ENCODE peak calls at places on chromosome 3, in nine cellular contexts. R is AG09309; G is tibial nerve; I is CD4-positive, alpha-beta T cell; Z is BJ; A is GM20000; S is stomach; B is endodermal cell; X is spleen. K is an unnamed sample.

GRCh38 chr3:164416491-164417222 is 661.6 kb downstream of the SI start:
- DNase-seq in R (peak; percentile 32), G (no peak), I (no peak), Z (no peak), A (no peak), S (no peak), B (no peak), X (no peak), K (peak; percentile 2)

GRCh38 chr3:45164056-45164455 is 17.9 kb upstream of the CDCP1 start:
- DNase-seq in R (no peak), G (no peak), I (no peak), Z (no peak), A (no peak), S (no peak), B (no peak), X (peak; percentile 28), K (no peak)

GRCh38 chr3:172461530-172462138 is 13.4 kb upstream of the GHSR start:
- DNase-seq in R (no peak), G (no peak), I (no peak), Z (no peak), A (peak; percentile 57), S (no peak), B (no peak), X (no peak), K (no peak)

GRCh38 chr3:128537091-128537703 is 44.2 kb upstream of the GATA2 start:
- DNase-seq in R (no peak), G (no peak), I (no peak), Z (no peak), A (no peak), S (no peak), B (no peak), X (no peak), K (no peak)

GRCh38 chr3:58052373-58053273 is 44.4 kb downstream of the FLNB start:
- DNase-seq in R (peak; percentile 85), G (peak; percentile 67), I (no peak), Z (peak; percentile 80), A (no peak), S (peak; percentile 78), B (no peak), X (no peak), K (no peak)

GRCh38 chr3:107035176-107035575 is 342.1 kb upstream of the CCDC54 start:
- DNase-seq in R (no peak), G (no peak), I (no peak), Z (no peak), A (no peak), S (no peak), B (no peak), X (no peak), K (no peak)

GRCh38 chr3:49841126-49841525 is 15.2 kb downstream of the TRAIP start:
- DNase-seq in R (no peak), G (no peak), I (no peak), Z (no peak), A (no peak), S (no peak), B (peak; percentile 80), X (no peak), K (no peak)

GRCh38 chr3:58560771-58561311 is 16.4 kb downstream of the FAM107A start:
- DNase-seq in R (peak; percentile 98), G (no peak), I (no peak), Z (peak; percentile 97), A (no peak), S (no peak), B (peak; percentile 95), X (no peak), K (peak; percentile 85)

GRCh38 chr3:102224171-102224570 is 210.6 kb upstream of the ZPLD1 start:
- DNase-seq in R (no peak), G (no peak), I (no peak), Z (no peak), A (peak; percentile 18), S (no peak), B (no peak), X (no peak), K (peak; percentile 10)

GRCh38 chr3:7190094-7190493 is 329.2 kb downstream of the GRM7 start:
- DNase-seq in R (no peak), G (no peak), I (no peak), Z (no peak), A (no peak), S (no peak), B (no peak), X (no peak), K (no peak)

DNA sequence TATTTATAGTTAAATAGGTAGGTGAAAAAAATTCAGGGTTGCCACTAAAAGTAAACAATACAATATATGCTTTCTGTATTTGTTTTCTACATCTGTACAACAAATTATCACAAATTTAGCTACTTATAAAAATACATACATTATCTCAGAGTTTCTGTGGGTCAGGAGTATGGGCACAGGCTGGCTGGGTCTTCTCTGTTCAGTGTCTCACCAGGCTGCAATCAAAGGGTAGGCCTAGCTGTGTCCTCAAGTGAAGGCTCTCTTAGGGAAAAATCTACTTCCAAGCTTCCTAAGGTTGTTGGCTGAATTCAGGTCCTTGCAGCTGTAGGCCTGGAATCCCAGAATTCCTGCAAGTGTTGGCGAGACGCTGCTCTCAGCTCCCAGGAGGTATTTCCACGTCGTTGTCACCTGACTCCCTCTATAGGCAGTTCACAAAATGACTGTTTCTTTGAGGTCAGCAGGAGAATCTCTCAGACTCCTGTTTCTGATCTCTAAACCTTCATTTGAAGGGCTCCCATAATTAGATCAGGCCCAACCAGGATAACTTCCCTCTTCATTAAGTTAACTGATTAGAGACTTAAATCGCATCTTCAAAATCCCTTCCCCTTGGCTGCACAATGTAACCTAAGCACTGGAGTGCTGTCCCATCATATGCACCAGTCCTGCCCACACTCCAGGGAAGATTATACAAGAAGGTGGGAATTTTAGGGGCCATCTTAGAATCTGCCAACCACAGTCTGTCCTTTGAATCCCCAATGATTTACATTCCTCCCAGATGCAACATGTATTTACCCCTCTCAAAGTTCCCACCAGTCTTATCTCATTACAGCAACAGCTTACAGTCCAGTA is 296.6 kb downstream of the SUCLG2 start:
- DNase-seq in R (no peak), G (no peak), I (no peak), Z (no peak), A (peak; percentile 32), S (no peak), B (peak; percentile 89), X (no peak), K (no peak)
- TF ChIP-seq CTCF in R (peak; percentile 32), G (no peak), I (no peak), Z (peak; percentile 44), A (peak; percentile 24), S (no peak), B (peak; percentile 77), X (peak; percentile 13), K (peak; percentile 17)

GRCh38 chr3:137222736-137223135 is 265.0 kb downstream of the IL20RB start:
- DNase-seq in R (no peak), G (no peak), I (no peak), Z (no peak), A (no peak), S (no peak), B (no peak), X (no peak), K (no peak)

DNA sequence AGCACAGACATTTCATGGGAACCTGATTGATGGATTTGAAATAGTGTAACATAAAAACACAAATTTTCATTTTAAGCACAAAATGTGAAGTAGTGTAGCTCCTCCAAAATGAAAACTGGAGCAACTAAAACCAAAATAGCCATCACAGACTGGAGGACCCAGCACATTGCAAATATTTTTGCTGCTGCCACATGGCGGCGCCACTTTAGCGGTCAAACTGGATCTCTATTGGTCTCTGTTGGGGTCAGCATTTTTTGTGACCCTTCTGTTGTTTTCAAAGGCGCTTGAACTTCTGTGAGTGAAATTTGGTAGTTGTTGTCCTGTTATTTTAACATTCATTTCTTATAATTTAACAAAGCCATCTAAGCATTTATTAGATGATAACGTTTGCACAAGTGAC is 259.9 kb downstream of the IL20RB start:
- DNase-seq in R (no peak), G (no peak), I (no peak), Z (no peak), A (no peak), S (no peak), B (peak; percentile 85), X (no peak), K (no peak)
- TF ChIP-seq CTCF in R (no peak), G (no peak), I (no peak), Z (peak; percentile 2), A (peak; percentile 36), S (no peak), B (peak; percentile 90), X (no peak), K (no peak)

GRCh38 chr3:150830094-150830681 is 67.2 kb upstream of the SIAH2 start:
- DNase-seq in R (no peak), G (no peak), I (no peak), Z (no peak), A (peak; percentile 40), S (no peak), B (peak; percentile 78), X (no peak), K (no peak)
- TF ChIP-seq CTCF in R (peak; percentile 13), G (no peak), I (no peak), Z (peak; percentile 11), A (no peak), S (no peak), B (peak; percentile 79), X (no peak), K (peak; percentile 0)

DNA sequence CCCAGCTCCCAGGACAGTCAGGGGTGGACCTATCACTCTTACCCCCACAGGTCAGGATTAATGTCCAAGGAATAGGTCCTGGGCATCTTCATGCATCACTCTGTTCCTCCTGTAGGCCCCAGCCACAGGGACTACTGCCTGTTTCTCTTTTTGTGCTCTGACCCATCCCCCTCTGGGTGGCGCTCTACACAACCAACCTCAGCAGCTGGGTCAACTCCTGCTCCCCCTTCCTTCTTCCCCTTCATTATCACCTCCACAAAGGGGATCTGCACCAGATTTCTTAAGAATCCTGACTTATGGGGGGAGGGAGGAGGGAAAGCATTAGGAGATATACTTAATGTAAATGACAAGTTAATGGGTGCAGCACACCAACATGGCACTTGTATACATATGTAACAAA is 12.2 kb upstream of the TRANK1 start:
- DNase-seq in R (no peak), G (no peak), I (no peak), Z (no peak), A (no peak), S (no peak), B (peak; percentile 80), X (no peak), K (no peak)
- TF ChIP-seq CTCF in R (no peak), G (no peak), I (no peak), Z (peak; percentile 13), A (no peak), S (no peak), B (peak; percentile 65), X (no peak), K (no peak)

GRCh38 chr3:194424373-194424772 is 25.3 kb upstream of the GP5 start:
- DNase-seq in R (no peak), G (no peak), I (no peak), Z (no peak), A (no peak), S (no peak), B (no peak), X (no peak), K (no peak)
- TF ChIP-seq CTCF in R (no peak), G (no peak), I (no peak), Z (no peak), A (no peak), S (no peak), B (no peak), X (no peak), K (no peak)

GRCh38 chr3:82410366-82410765 is 648.9 kb upstream of the GBE1 start:
- DNase-seq in R (no peak), G (no peak), I (no peak), Z (no peak), A (no peak), S (no peak), B (no peak), X (no peak), K (no peak)
- TF ChIP-seq CTCF in R (no peak), G (no peak), I (no peak), Z (no peak), A (no peak), S (no peak), B (peak; percentile 49), X (no peak), K (no peak)